ENCODE peak calls at places on chromosomes 16 and 17, in four cellular contexts. E is GM12878, O is HepG2, N is K562. J is an unnamed sample.

GRCh38 chr17:73635101-73635767 is 9.0 kb downstream of the SDK2 start:
- DNase-seq in O (no peak), N (no peak), E (no peak), J (no peak)

GRCh38 chr17:14320734-14321475 is 20.0 kb downstream of the HS3ST3B1 start:
- DNase-seq in N (no peak), E (no peak), O (no peak), J (no peak)

GRCh38 chr16:54077412-54077821 is 209.2 kb downstream of the IRX3 start:
- DNase-seq in E (no peak), O (no peak), N (no peak), J (no peak)

GRCh38 chr17:20300399-20301037 is 166.8 kb downstream of the LGALS9B start:
- DNase-seq in N (no peak), E (no peak), O (no peak), J (no peak)

GRCh38 chr17:78375401-78376079 is 2.9 kb upstream of the PGS1 start:
- DNase-seq in N (no peak), O (peak), E (no peak), J (no peak)

GRCh38 chr16:985646-986400 is 4.3 kb downstream of the SOX8 start:
- DNase-seq in E (no peak), O (no peak), N (no peak), J (no peak)

GRCh38 chr17:61411114-61411943 is 11.7 kb downstream of the TBX2 start:
- DNase-seq in N (no peak), E (no peak), O (no peak), J (peak)

GRCh38 chr16:75341934-75342811 is 90.7 kb upstream of the BCAR1 start:
- DNase-seq in E (no peak), N (no peak), O (no peak), J (no peak)

GRCh38 chr16:25189305-25189704 is 27.4 kb upstream of the AQP8 start:
- DNase-seq in O (peak), E (no peak), N (no peak), J (no peak)

GRCh38 chr16:28110977-28111376 is 47.5 kb upstream of the GSG1L start:
- DNase-seq in E (no peak), O (no peak), N (no peak), J (no peak)

GRCh38 chr16:84524346-84524920 is 20.0 kb upstream of the MEAK7 start:
- DNase-seq in E (no peak), O (no peak), N (no peak), J (no peak)

GRCh38 chr16:66335704-66336329 is 30.7 kb upstream of the CDH5 start:
- DNase-seq in O (no peak), N (no peak), E (no peak), J (peak)

GRCh38 chr16:77951788-77952187 is 70.6 kb upstream of the CLEC3A start:
- DNase-seq in E (peak), N (peak), O (peak), J (peak)

GRCh38 chr16:8346291-8346690 is 244.0 kb downstream of the TMEM114 start:
- DNase-seq in O (peak), N (peak), E (no peak), J (no peak)

GRCh38 chr17:41413982-41414381 is 10.4 kb downstream of the KRT37 start:
- DNase-seq in N (no peak), E (no peak), O (peak), J (no peak)

GRCh38 chr16:69321080-69321479 is 9.3 kb downstream of the PDF start:
- DNase-seq in O (no peak), N (no peak), E (no peak), J (no peak)

GRCh38 chr17:50710025-50710424 is 2.3 kb upstream of the ANKRD40 start:
- DNase-seq in N (no peak), E (no peak), O (no peak), J (no peak)

GRCh38 chr17:9170822-9171221 is 149.5 kb downstream of the NTN1 start:
- DNase-seq in E (no peak), N (no peak), O (peak), J (no peak)

GRCh38 chr17:8140058-8140412 is 12.2 kb downstream of the PER1 start:
- DNase-seq in N (no peak), E (no peak), O (no peak), J (no peak)

GRCh38 chr16:4689864-4690704 is 3.3 kb upstream of the NUDT16L1 start:
- DNase-seq in N (no peak), O (no peak), E (no peak), J (no peak)

GRCh38 chr16:4689091-4689671 is 4.2 kb upstream of the NUDT16L1 start:
- DNase-seq in O (no peak), E (no peak), N (no peak), J (no peak)

GRCh38 chr16:4691666-4692412 is 1.5 kb upstream of the NUDT16L1 start:
- DNase-seq in O (no peak), N (no peak), E (no peak), J (no peak)

GRCh38 chr16:4692460-4693295 is 684 bp upstream of the NUDT16L1 start:
- DNase-seq in E (no peak), O (no peak), N (peak), J (no peak)

DNA sequence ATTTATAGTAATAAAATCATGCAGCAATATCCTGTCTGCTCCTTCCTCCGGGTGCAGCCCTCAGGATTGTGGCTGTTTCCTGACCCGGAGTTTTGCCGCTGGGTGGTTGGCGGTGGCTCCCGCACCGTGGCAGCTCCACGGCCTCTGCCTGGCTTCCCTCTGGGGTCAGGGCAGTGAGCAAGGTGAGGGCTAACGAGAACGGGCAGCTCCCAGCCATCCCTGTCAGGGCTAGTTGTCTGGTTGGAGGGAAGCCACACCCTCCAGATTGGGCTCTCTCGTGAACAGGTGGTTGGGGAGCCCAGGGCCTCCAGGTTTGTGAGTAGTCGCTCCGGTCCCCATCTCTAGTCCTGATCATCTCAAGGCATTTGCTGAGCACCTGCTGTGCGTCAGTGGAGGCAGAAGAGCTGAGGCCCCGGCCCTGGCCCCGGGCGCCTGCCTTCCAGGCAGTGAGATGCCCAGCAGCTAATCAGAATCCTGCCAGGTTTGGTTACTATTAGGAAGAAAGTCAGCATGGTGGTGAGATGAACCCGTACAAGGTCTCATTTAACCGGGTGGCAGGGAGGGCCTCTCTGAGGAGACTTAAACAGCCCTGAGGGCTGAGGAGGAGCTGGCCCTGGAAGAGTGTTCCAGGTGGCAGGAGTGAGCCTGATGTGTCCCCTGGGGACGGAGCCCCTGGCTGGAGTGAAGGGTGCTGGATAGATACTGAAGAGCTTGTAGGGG is 2.3 kb upstream of the NUDT16L1 start:
- DNase-seq in E (no peak), O (no peak), N (no peak), J (no peak)
- TF ChIP-seq FOXM1 in E (no peak), O (no peak), N (no peak), J (no peak)

DNA sequence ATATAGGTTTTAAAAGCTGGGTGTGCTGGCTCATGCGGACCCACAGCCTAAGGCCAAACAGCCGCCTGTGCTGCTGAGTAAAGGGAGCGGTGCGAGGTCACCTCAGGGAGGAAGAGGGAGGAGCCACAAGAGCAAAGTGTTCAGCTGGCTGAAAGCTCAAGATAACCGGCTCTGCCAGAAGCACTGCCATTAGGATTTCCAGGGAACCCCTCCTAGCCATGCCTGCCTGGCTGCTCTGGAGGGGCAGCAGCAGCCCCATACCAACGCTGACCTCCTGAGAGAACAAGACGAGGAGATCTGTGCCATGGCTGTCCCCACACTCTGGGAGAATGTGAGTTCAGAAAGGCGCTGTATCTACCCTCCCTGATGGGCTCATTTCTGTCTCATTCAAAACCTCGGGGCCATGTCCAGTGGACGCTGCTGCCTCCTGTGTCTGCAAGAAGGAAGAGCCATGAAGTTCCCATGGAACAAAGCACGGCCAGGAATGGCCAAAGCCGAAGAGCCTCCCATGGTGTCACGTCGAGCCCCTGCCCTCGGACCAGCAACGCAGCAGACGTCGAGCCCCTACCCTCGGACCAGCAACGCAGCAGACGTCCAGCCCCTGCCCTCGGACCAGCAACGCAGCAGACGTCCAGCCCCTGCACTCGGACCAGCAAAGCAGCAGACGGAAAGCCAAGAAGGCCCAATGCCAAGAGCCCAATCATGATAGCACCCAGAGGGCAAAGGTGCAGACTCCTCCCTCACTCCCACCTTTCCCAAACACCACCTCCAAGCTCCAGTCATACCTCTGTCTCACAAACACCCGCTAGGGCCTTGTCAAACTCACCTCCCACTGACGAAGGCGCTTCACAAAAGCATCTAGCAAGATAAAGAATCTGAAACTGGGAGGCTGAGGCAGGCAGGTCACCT is 107.0 kb downstream of the ANKRD11 start:
- DNase-seq in N (peak), O (peak), E (no peak), J (peak)
- TF ChIP-seq SP1 in N (no peak), O (no peak), E (no peak), J (no peak)

GRCh38 chr17:55785181-55785580 is 34.3 kb downstream of the PCTP start:
- DNase-seq in E (no peak), O (no peak), N (no peak), J (no peak)

GRCh38 chr17:55784666-55785065 is 33.8 kb downstream of the PCTP start:
- DNase-seq in O (no peak), E (no peak), N (no peak), J (no peak)

GRCh38 chr17:55778389-55779118 is 27.7 kb downstream of the PCTP start:
- DNase-seq in N (no peak), E (no peak), O (no peak), J (no peak)

GRCh38 chr17:55783684-55784245 is 32.9 kb downstream of the PCTP start:
- DNase-seq in O (no peak), E (no peak), N (no peak), J (no peak)
- TF ChIP-seq TARDBP in O (no peak), E (no peak), N (no peak), J (no peak)

DNA sequence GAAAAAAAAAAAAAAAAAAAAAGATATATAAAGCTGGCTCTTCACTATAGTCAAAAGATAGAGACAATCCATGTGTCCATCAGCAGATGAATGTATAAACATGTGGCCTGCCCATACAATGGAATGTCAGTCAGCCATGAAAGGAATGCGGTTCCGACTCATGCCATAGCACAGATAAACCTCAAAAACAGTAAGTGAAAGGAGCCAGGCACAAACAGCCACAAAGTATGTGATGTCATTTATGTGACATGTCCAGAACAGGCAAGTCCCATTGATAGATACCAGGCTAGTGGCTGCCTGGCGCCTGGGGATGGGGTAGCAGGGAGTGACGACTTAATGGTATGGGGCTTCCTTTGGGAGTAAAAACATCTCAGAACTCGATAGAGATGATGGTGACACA is 155.7 kb downstream of the CMIP start:
- DNase-seq in E (no peak), N (no peak), O (peak), J (no peak)
- TF ChIP-seq FOXM1 in E (no peak), N (no peak), O (no peak), J (no peak)

DNA sequence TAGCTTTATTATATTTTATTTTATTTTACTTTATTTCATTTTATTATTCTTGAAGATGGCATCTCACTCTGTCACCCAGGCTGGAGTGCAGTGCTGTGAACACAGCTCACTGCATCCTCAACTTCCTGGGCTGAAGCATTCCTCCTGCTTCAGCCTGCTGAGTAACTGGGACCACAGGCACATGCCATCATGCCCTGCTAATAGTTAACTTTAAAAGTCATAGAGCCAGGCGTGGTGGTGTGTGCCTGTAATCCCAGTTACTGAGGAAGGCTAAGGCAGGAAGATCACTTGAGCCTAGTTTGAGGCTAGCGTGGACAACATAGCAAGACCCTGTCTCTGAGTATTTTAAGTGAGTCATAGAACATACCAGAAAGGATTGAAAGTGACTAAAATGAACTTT is 38.7 kb downstream of the ESRP2 start:
- DNase-seq in E (no peak), O (no peak), N (no peak), J (no peak)
- TF ChIP-seq SP1 in E (no peak), O (no peak), N (no peak), J (no peak)

DNA sequence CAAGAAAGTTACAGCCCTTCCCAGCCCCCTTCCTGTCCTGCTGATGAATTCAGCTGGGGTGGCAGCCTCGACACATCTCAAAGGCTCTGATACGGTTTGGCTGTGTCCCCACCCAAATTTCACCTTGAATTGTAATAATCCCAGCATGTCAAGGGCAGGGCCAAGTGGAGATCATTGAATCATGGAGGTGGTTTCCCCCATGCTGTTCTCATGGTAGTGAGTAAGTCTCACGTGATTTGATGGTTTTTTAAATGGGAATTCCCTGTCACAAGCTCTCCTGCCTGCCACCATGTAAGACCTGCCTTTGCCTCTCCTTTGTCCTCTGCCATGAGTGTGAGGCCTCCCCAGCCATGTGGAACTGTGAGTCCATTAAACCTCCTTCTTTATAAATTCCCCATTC is 163.2 kb upstream of the FOXF1 start:
- DNase-seq in N (no peak), E (no peak), O (no peak), J (no peak)
- TF ChIP-seq TARDBP in N (no peak), E (no peak), O (no peak), J (no peak)

GRCh38 chr17:19237389-19238166 is 412 bp downstream of the EPN2 start:
- DNase-seq in N (peak), E (no peak), O (no peak), J (peak)
- TF ChIP-seq FOXM1 in N (no peak), E (no peak), O (no peak), J (no peak)

GRCh38 chr17:1639549-1639948 is 6.0 kb downstream of the SCARF1 start:
- DNase-seq in O (no peak), E (no peak), N (no peak), J (no peak)

GRCh38 chr17:1636732-1637285 is 8.2 kb upstream of the SLC43A2 start:
- DNase-seq in E (no peak), O (no peak), N (no peak), J (no peak)

GRCh38 chr17:1640329-1641064 is 5.0 kb downstream of the SCARF1 start:
- DNase-seq in O (no peak), N (no peak), E (no peak), J (no peak)

GRCh38 chr17:1638171-1638583 is 7.4 kb downstream of the SCARF1 start:
- DNase-seq in N (no peak), O (no peak), E (no peak), J (no peak)

GRCh38 chr17:1638624-1639300 is 6.8 kb downstream of the SCARF1 start:
- DNase-seq in E (no peak), N (no peak), O (no peak), J (no peak)
- TF ChIP-seq SP1 in E (no peak), N (no peak), O (no peak), J (no peak)

GRCh38 chr17:58402047-58402446 is 15.3 kb downstream of the RNF43 start:
- DNase-seq in N (no peak), E (no peak), O (no peak), J (no peak)
- TF ChIP-seq TARDBP in N (no peak), E (no peak), O (no peak), J (no peak)

GRCh38 chr17:48854774-48855476 is 24.1 kb downstream of the CALCOCO2 start:
- DNase-seq in N (no peak), O (no peak), E (no peak), J (no peak)

GRCh38 chr17:48856122-48856821 is 25.4 kb downstream of the CALCOCO2 start:
- DNase-seq in O (no peak), N (no peak), E (no peak), J (no peak)

GRCh38 chr17:48860034-48860433 is 29.2 kb downstream of the CALCOCO2 start:
- DNase-seq in E (no peak), O (no peak), N (no peak), J (no peak)
- TF ChIP-seq FOXM1 in E (no peak), O (no peak), N (no peak), J (no peak)

J was measured in HEK293T.